ENCODE peak calls at places on chromosomes 4 and X, in ten cellular contexts. G, Q, N, P, E, K, C, O, X and R are unnamed samples.

GRCh38 chrX:12611471-12611870 is 179.7 kb upstream of the PRPS2 start:
- DNase-seq in G (no peak), Q (no peak), N (no peak), P (no peak), E (no peak), K (no peak), C (no peak), O (no peak), X (no peak), R (no peak)

GRCh38 chrX:40418413-40419195 is 162.2 kb upstream of the ATP6AP2 start:
- DNase-seq in G (no peak), Q (no peak), N (no peak), P (no peak), E (no peak), K (no peak), C (no peak), O (no peak), X (no peak), R (no peak)

GRCh38 chr4:167308876-167309275 is 74.6 kb upstream of the SPOCK3 start:
- DNase-seq in G (no peak), Q (no peak), N (no peak), P (no peak), E (no peak), K (no peak), C (no peak), O (no peak), X (no peak), R (no peak)

GRCh38 chr4:120718979-120719566 is 203.5 kb downstream of the PRDM5 start:
- DNase-seq in G (no peak), Q (peak; percentile 20), N (peak; percentile 7), P (peak; percentile 34), E (no peak), K (no peak), C (peak; percentile 47), O (peak; percentile 22), X (peak; percentile 8), R (no peak)

GRCh38 chr4:56086073-56086521 is 137.4 kb downstream of the CEP135 start:
- DNase-seq in G (no peak), Q (no peak), N (no peak), P (peak; percentile 63), E (no peak), K (no peak), C (peak; percentile 63), O (peak; percentile 67), X (no peak), R (peak; percentile 4)

GRCh38 chrX:100647739-100648138 is 3.7 kb downstream of the SRPX2 start:
- DNase-seq in G (no peak), Q (no peak), N (no peak), P (peak; percentile 25), E (no peak), K (no peak), C (no peak), O (no peak), X (no peak), R (peak; percentile 9)

GRCh38 chrX:105646592-105647372 is 175.6 kb upstream of the NRK start:
- DNase-seq in G (no peak), Q (no peak), N (no peak), P (no peak), E (no peak), K (no peak), C (no peak), O (no peak), X (no peak), R (no peak)

GRCh38 chr4:168908859-168909390 is 101.1 kb downstream of the CBR4 start:
- DNase-seq in G (no peak), Q (no peak), N (no peak), P (no peak), E (no peak), K (no peak), C (no peak), O (no peak), X (no peak), R (no peak)

GRCh38 chr4:7652451-7652871 is 217.7 kb upstream of the PSAPL1 start:
- DNase-seq in G (no peak), Q (no peak), N (no peak), P (no peak), E (no peak), K (no peak), C (no peak), O (no peak), X (no peak), R (no peak)

GRCh38 chrX:42708222-42708621 is 69.7 kb downstream of the PPP1R2C start:
- DNase-seq in G (no peak), Q (no peak), N (no peak), P (no peak), E (no peak), K (no peak), C (no peak), O (no peak), X (no peak), R (no peak)

GRCh38 chrX:150352114-150352513 is 11.0 kb upstream of the MAMLD1 start:
- DNase-seq in G (no peak), Q (no peak), N (no peak), P (no peak), E (no peak), K (no peak), C (no peak), O (no peak), X (no peak), R (no peak)

GRCh38 chrX:71945435-71945834 is 34.8 kb downstream of the NHSL2 start:
- DNase-seq in G (no peak), Q (no peak), N (no peak), P (no peak), E (no peak), K (no peak), C (no peak), O (no peak), X (no peak), R (no peak)

GRCh38 chr4:156293657-156294297 is 340.1 kb upstream of the CTSO start:
- DNase-seq in G (no peak), Q (peak; percentile 87), N (no peak), P (no peak), E (peak; percentile 53), K (no peak), C (no peak), O (peak; percentile 47), X (no peak), R (no peak)

GRCh38 chr4:173057906-173058305 is 110.7 kb upstream of the GALNT7 start:
- DNase-seq in G (no peak), Q (peak; percentile 18), N (no peak), P (no peak), E (no peak), K (no peak), C (peak; percentile 38), O (peak; percentile 74), X (no peak), R (peak; percentile 40)

GRCh38 chrX:75546724-75547123 is 23.9 kb upstream of the ZDHHC15 start:
- DNase-seq in G (no peak), Q (no peak), N (no peak), P (peak; percentile 6), E (no peak), K (no peak), C (no peak), O (no peak), X (no peak), R (no peak)

GRCh38 chr4:147899512-147899911 is 167.6 kb downstream of the ARHGAP10 start:
- DNase-seq in G (no peak), Q (no peak), N (no peak), P (no peak), E (no peak), K (peak; percentile 3), C (no peak), O (no peak), X (no peak), R (no peak)

GRCh38 chr4:172897046-172897445 is 271.6 kb upstream of the GALNT7 start:
- DNase-seq in G (no peak), Q (no peak), N (no peak), P (no peak), E (no peak), K (no peak), C (no peak), O (no peak), X (no peak), R (no peak)

GRCh38 chrX:13398073-13398823 is 78.4 kb upstream of the ATXN3L start:
- DNase-seq in G (no peak), Q (no peak), N (no peak), P (no peak), E (peak; percentile 95), K (peak; percentile 98), C (peak; percentile 95), O (no peak), X (peak; percentile 36), R (no peak)

GRCh38 chrX:151825927-151826471 is 86.7 kb upstream of the MAGEA4 start:
- DNase-seq in G (no peak), Q (no peak), N (no peak), P (no peak), E (peak; percentile 58), K (peak; percentile 87), C (peak; percentile 73), O (no peak), X (no peak), R (no peak)

GRCh38 chr4:146330392-146330791 is 116.1 kb downstream of the REELD1 start:
- DNase-seq in G (no peak), Q (no peak), N (no peak), P (no peak), E (no peak), K (no peak), C (peak; percentile 61), O (no peak), X (no peak), R (no peak)

GRCh38 chr4:125021189-125021588 is 293.6 kb upstream of the FAT4 start:
- DNase-seq in G (no peak), Q (no peak), N (no peak), P (no peak), E (no peak), K (no peak), C (peak; percentile 37), O (no peak), X (no peak), R (no peak)

GRCh38 chr4:151807220-151807619 is 46.4 kb upstream of the GATB start:
- DNase-seq in G (no peak), Q (peak; percentile 1), N (no peak), P (no peak), E (no peak), K (no peak), C (no peak), O (no peak), X (no peak), R (no peak)

GRCh38 chr4:2728221-2728620 is 27.9 kb downstream of the TNIP2 start:
- DNase-seq in G (no peak), Q (no peak), N (no peak), P (no peak), E (no peak), K (no peak), C (no peak), O (no peak), X (no peak), R (no peak)

GRCh38 chr4:139720806-139721205 is 55.2 kb downstream of the MGST2 start:
- DNase-seq in G (no peak), Q (no peak), N (no peak), P (no peak), E (no peak), K (no peak), C (no peak), O (no peak), X (no peak), R (no peak)

GRCh38 chr4:145061325-145061920 is 36.6 kb downstream of the ANAPC10 start:
- DNase-seq in G (no peak), Q (peak; percentile 28), N (peak; percentile 41), P (peak; percentile 19), E (no peak), K (peak; percentile 24), C (peak; percentile 80), O (peak; percentile 19), X (no peak), R (peak; percentile 16)